ENCODE peak calls at places on chromosomes 11 and 22, in seven cellular contexts. K is activated T-cell treated with anti-CD3 and anti-CD28 coated beads, Interleukin-2, amount 50 U/mL, for 4 hours; V is pancreas; Z is stimulated activated CD4-positive, alpha-beta T cell treated with anti-CD3 and anti-CD28 coated beads, Interleukin-1b, Interleukin-23, amount 100 ng/mL, for 1 hour; X is anterior cingulate cortex; A is mucosa of descending colon; R is T-helper 9 cell. T is an unnamed sample.

GRCh38 chr11:3825473-3826154 is 15.1 kb downstream of the RHOG start:
- DNase-seq in X (no peak), V (no peak), R (no peak), A (no peak), Z (no peak), K (no peak), T (no peak)

GRCh38 chr11:2791139-2791520 is 91.3 kb upstream of the KCNQ1OT1 start:
- DNase-seq in V (no peak), X (no peak), A (no peak), Z (no peak), R (no peak), K (no peak), T (no peak)

GRCh38 chr11:59141673-59142460 is 789 bp upstream of the FAM111A start:
- DNase-seq in K (no peak), X (no peak), R (no peak), Z (no peak), V (no peak), A (no peak), T (no peak)

GRCh38 chr22:44244265-44244822 is 63.6 kb downstream of the PARVG start:
- DNase-seq in V (no peak), X (no peak), Z (no peak), R (no peak), A (no peak), K (no peak), T (no peak)

GRCh38 chr11:126468102-126468521 is 112.6 kb downstream of the ST3GAL4 start:
- DNase-seq in K (no peak), X (no peak), A (no peak), R (no peak), Z (no peak), V (no peak), T (no peak)

GRCh38 chr11:102653744-102654291 is 28.7 kb upstream of the MMP20 start:
- DNase-seq in A (no peak), V (no peak), R (no peak), Z (no peak), K (no peak), X (no peak), T (no peak)

GRCh38 chr11:473975-474785 is 24.1 kb downstream of the PTDSS2 start:
- DNase-seq in R (no peak), X (no peak), K (no peak), Z (no peak), V (no peak), A (no peak), T (no peak)

GRCh38 chr22:37630839-37631435 is 8.5 kb upstream of the SH3BP1 start:
- DNase-seq in Z (no peak), K (no peak), X (no peak), R (no peak), V (no peak), A (no peak), T (no peak)

GRCh38 chr11:117875397-117876048 is 935 bp downstream of the FXYD6 start:
- DNase-seq in K (no peak), X (no peak), A (no peak), Z (no peak), V (no peak), R (peak; percentile 26), T (no peak)

GRCh38 chr11:2387266-2387982 is 10.3 kb downstream of the CD81 start:
- DNase-seq in A (no peak), K (no peak), R (no peak), Z (no peak), V (no peak), X (peak; percentile 51), T (no peak)

GRCh38 chr11:113351061-113351460 is 36.5 kb upstream of the ANKK1 start:
- DNase-seq in R (no peak), V (no peak), A (no peak), X (no peak), Z (no peak), K (no peak), T (no peak)

GRCh38 chr22:34370711-34371110 is 450.4 kb upstream of the LARGE1 start:
- DNase-seq in X (no peak), K (no peak), A (no peak), Z (no peak), V (no peak), R (no peak), T (no peak)

GRCh38 chr11:46618789-46619188 is 1.4 kb downstream of the ATG13 start:
- DNase-seq in R (no peak), V (no peak), K (no peak), Z (no peak), A (peak; percentile 22), X (no peak), T (no peak)

GRCh38 chr11:113014731-113015455 is 53.7 kb downstream of the NCAM1 start:
- DNase-seq in Z (no peak), A (no peak), K (no peak), V (peak; percentile 18), X (no peak), R (no peak), T (no peak)

GRCh38 chr11:12121504-12121903 is 11.1 kb downstream of the MICAL2 start:
- DNase-seq in X (no peak), R (no peak), Z (no peak), K (no peak), V (no peak), A (no peak), T (no peak)

GRCh38 chr22:46352691-46353386 is 17.3 kb downstream of the TRMU start:
- DNase-seq in V (peak; percentile 91), R (no peak), K (no peak), Z (no peak), A (no peak), X (no peak), T (peak; percentile 60)

GRCh38 chr22:43313497-43314474 is 29.4 kb downstream of the SCUBE1 start:
- DNase-seq in A (no peak), K (no peak), V (no peak), X (no peak), Z (no peak), R (no peak), T (no peak)

GRCh38 chr22:25509391-25509791 is 55.1 kb upstream of the GRK3 start:
- DNase-seq in A (no peak), Z (no peak), R (no peak), V (peak; percentile 56), K (no peak), X (no peak), T (no peak)

GRCh38 chr11:71272161-71272560 is 19.8 kb upstream of the SHANK2 start:
- DNase-seq in A (no peak), R (no peak), X (no peak), Z (no peak), K (no peak), V (no peak), T (no peak)

GRCh38 chr11:13674799-13675509 is 6.5 kb downstream of the FAR1 start:
- DNase-seq in X (no peak), V (no peak), R (no peak), A (no peak), K (no peak), Z (no peak), T (no peak)

GRCh38 chr22:27405672-27406388 is 395.7 kb downstream of the MN1 start:
- DNase-seq in K (no peak), X (no peak), R (no peak), V (peak; percentile 75), A (peak; percentile 76), Z (no peak), T (no peak)

GRCh38 chr11:10694481-10695239 is 1.1 kb upstream of the IRAG1 start:
- DNase-seq in R (no peak), V (no peak), Z (no peak), K (no peak), X (no peak), A (no peak), T (no peak)

GRCh38 chr11:119910056-119910455 is 181.1 kb upstream of the NECTIN1 start:
- DNase-seq in R (no peak), Z (no peak), K (no peak), V (no peak), X (no peak), A (peak; percentile 87), T (no peak)

GRCh38 chr11:9347100-9347499 is 32.7 kb upstream of the TMEM41B start:
- DNase-seq in X (no peak), R (no peak), A (no peak), Z (no peak), V (no peak), K (no peak), T (no peak)

GRCh38 chr22:22060200-22061084 is 77.9 kb upstream of the TOP3B start:
- DNase-seq in R (peak; percentile 25), X (peak; percentile 7), V (peak; percentile 42), K (peak; percentile 24), A (peak; percentile 61), Z (peak; percentile 30), T (peak; percentile 55)

GRCh38 chr11:115572551-115572950 is 68.3 kb upstream of the CADM1 start:
- DNase-seq in K (no peak), A (no peak), Z (no peak), R (no peak), X (no peak), V (no peak), T (no peak)